ENCODE peak calls at places on chromosomes 13 and 19, in ten cellular contexts. V is heart left ventricle, B is ovary, I is tibial nerve, K is endothelial cell of umbilical vein, Q is GM12878, R is transverse colon, A is right lobe of liver, Y is breast epithelium, J is stomach. H is an unnamed sample.

GRCh38 chr13:102012299-102013293 is 389.3 kb downstream of the FGF14 start:
- DNase-seq in K (no peak), Y (no peak), R (no peak), B (no peak), I (no peak), V (peak), A (no peak), Q (no peak), J (no peak), H (no peak)

GRCh38 chr19:15869109-15869555 is 28.7 kb downstream of the CYP4F2 start:
- DNase-seq in I (peak), Y (peak), Q (no peak), V (no peak), B (no peak), K (peak), R (peak), A (no peak), J (peak), H (no peak)

GRCh38 chr13:84972907-84973306 is 826.3 kb downstream of the SLITRK6 start:
- DNase-seq in I (no peak), J (no peak), B (no peak), A (no peak), K (no peak), Y (no peak), R (no peak), V (no peak), Q (no peak), H (no peak)

GRCh38 chr19:38317104-38317612 is 1.4 kb upstream of the YIF1B start:
- DNase-seq in Y (no peak), V (no peak), I (no peak), J (no peak), R (no peak), Q (no peak), B (no peak), K (peak), A (no peak), H (no peak)

GRCh38 chr13:76792680-76793334 is 93.4 kb downstream of the KCTD12 start:
- DNase-seq in K (peak), I (peak), Q (no peak), J (no peak), R (no peak), V (peak), A (no peak), B (no peak), Y (no peak), H (no peak)

GRCh38 chr13:48192536-48192935 is 40.5 kb upstream of the ITM2B start:
- DNase-seq in I (no peak), B (no peak), R (no peak), J (no peak), K (no peak), Q (no peak), Y (no peak), V (no peak), A (no peak), H (no peak)

GRCh38 chr19:5355076-5355475 is 14.5 kb upstream of the PTPRS start:
- DNase-seq in R (no peak), J (no peak), B (no peak), A (peak), V (no peak), I (no peak), Y (no peak), Q (no peak), K (no peak), H (no peak)

GRCh38 chr13:52949744-52950143 is 78.9 kb upstream of the OLFM4 start:
- DNase-seq in V (peak), A (no peak), B (no peak), I (no peak), Q (no peak), J (no peak), Y (peak), K (no peak), R (no peak), H (no peak)

GRCh38 chr13:75454497-75454896 is 27.5 kb downstream of the TBC1D4 start:
- DNase-seq in J (no peak), B (no peak), R (no peak), K (no peak), I (no peak), A (no peak), Q (no peak), Y (no peak), V (no peak), H (no peak)

GRCh38 chr19:51664997-51665396 is 18.4 kb upstream of the SIGLEC14 start:
- DNase-seq in A (no peak), R (no peak), B (no peak), J (no peak), I (no peak), V (no peak), Y (no peak), K (no peak), Q (no peak), H (no peak)

GRCh38 chr13:30880756-30881155 is 25.3 kb upstream of the MEDAG start:
- DNase-seq in Q (no peak), K (peak), V (peak), I (peak), A (no peak), R (no peak), Y (no peak), B (no peak), J (no peak), H (peak)
- TF ChIP-seq CTCF in Q (no peak), K (no peak), V (no peak), I (no peak), A (no peak), R (no peak), Y (no peak), B (no peak), J (no peak), H (no peak)

DNA sequence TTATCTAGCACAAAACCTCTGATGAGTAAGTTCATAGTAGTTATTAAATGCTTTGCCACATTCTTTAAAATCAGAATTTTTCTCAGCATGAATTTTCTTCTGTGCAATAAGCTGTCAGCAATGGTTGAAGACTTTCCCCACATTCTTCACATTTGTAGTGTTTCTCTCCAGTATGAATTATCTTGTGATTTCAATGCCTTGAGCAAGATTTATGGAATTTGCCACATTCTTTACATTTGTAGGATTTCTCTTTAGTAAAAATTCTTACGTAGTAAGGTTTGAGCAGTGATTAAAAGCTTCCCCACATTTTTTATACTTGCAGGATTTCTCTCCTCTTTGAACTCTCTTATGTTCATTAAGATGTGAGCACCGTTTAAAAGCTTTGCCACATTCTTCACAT is 33.6 kb downstream of the ZNF682 start:
- DNase-seq in K (no peak), I (no peak), A (no peak), V (no peak), J (no peak), Y (no peak), B (no peak), R (no peak), Q (no peak), H (no peak)
- H3K4me3 ChIP-seq in K (no peak), I (no peak), A (no peak), V (no peak), J (no peak), Y (no peak), B (no peak), R (no peak), Q (no peak), H (no peak)

GRCh38 chr19:10603084-10603872 is 16.2 kb upstream of the AP1M2 start:
- DNase-seq in B (peak), Q (peak), A (peak), Y (peak), J (peak), R (peak), V (peak), I (no peak), K (peak), H (no peak)

GRCh38 chr19:10601999-10602329 is 14.9 kb upstream of the AP1M2 start:
- DNase-seq in A (no peak), K (no peak), I (no peak), Q (no peak), R (no peak), V (no peak), J (no peak), Y (no peak), B (no peak), H (no peak)

GRCh38 chr19:10603873-10604459 is 16.9 kb upstream of the AP1M2 start:
- DNase-seq in J (peak), I (peak), Q (peak), B (no peak), A (no peak), V (no peak), K (peak), Y (no peak), R (peak), H (no peak)

GRCh38 chr19:10604460-10604980 is 17.4 kb upstream of the AP1M2 start:
- DNase-seq in R (peak), I (no peak), J (peak), Q (peak), Y (no peak), A (no peak), V (no peak), K (peak), B (no peak), H (no peak)

GRCh38 chr19:10602330-10603083 is 15.4 kb upstream of the AP1M2 start:
- DNase-seq in I (peak), B (peak), R (peak), Q (no peak), J (peak), K (peak), Y (peak), A (peak), V (peak), H (peak)
- TF ChIP-seq POLR2A in I (peak), B (peak), R (peak), Q (peak), J (no peak), K (no peak), Y (no peak), A (peak), V (peak), H (no peak)

DNA sequence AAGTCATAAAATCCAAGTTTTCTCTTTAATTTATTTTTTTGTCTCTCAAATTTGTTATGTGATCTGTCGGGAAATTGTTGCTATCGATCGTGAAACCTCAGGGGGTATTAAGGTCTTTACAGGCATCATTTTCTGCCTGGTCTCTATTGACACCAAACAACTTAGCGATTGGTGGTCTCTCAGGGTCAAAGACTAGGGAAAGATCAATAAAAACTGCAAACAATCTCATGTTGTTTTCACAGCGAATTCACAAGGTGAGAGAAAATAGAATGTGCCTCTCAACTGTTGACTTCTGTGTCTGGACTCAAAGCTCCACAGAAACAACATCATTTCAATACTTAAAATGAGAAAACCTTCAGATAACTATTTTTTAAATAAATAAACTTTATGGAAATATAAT is 645.4 kb upstream of the MIR17HG start:
- DNase-seq in Y (no peak), Q (no peak), V (no peak), R (no peak), J (no peak), I (no peak), A (no peak), B (no peak), K (no peak), H (no peak)
- TF ChIP-seq CTCF in Y (no peak), Q (no peak), V (no peak), R (no peak), J (no peak), I (no peak), A (no peak), B (no peak), K (no peak), H (no peak)

GRCh38 chr19:12834418-12834943 is at the start of gene RTBDN:
- DNase-seq in A (no peak), B (no peak), Y (no peak), V (no peak), R (no peak), J (no peak), Q (no peak), I (no peak), K (no peak), H (no peak)

GRCh38 chr19:12836529-12836863 is 1.8 kb upstream of the MAST1 start:
- DNase-seq in Q (no peak), V (no peak), K (no peak), I (no peak), R (no peak), B (no peak), Y (no peak), A (no peak), J (no peak), H (no peak)

GRCh38 chr19:12833418-12833746 is 997 bp downstream of the RTBDN start:
- DNase-seq in B (no peak), Y (no peak), R (no peak), I (no peak), V (no peak), A (no peak), J (no peak), K (no peak), Q (no peak), H (no peak)

GRCh38 chr19:12834976-12835757 is 788 bp upstream of the RTBDN start:
- DNase-seq in R (peak), A (no peak), I (no peak), V (no peak), B (no peak), J (peak), K (no peak), Q (no peak), Y (no peak), H (no peak)

DNA sequence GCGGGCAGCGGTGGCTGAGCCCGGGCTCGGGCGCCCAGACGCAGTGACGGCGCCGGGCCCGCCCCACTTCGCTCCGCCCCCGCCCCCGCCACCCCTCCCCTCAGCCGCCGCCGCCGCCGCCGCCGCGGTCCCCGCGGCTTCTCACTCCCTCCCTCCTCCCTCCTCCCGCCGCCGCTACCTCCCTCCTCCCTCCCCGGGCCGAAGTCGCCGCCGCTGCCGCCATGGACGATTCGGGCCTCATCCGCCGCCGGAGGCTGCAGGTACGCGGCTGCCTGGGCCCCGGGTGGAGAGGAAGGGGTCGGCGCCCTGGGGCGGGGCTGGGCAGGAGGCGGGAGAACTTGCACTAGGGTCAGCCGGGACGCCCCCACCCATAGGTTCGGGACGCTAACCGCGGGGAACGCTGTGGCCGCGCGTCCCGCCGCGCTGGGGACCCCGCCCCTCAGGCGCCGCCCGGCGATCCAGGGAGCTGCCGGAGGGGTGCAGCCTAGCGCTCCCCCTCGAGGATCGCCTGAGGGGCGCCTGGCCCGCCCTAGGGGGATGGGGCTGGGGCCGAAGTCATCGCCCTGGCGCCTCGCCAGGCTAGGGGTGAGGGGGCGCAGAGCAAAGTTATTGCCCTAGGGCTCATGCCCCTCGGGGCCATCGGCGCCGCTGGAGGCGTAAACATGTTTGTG is 497 bp downstream of the RTBDN start:
- DNase-seq in Q (no peak), J (peak), B (no peak), V (no peak), Y (no peak), A (no peak), I (no peak), K (no peak), R (peak), H (no peak)
- H3K4me3 ChIP-seq in Q (peak), J (peak), B (peak), V (peak), Y (peak), A (peak), I (peak), K (no peak), R (peak), H (no peak)

H was measured in lower leg skin.